ENCODE peak calls at places on chromosome 7, in five cellular contexts. Y, H, P, Q and L are unnamed samples.

GRCh38 chr7:133629696-133630095 is 376.8 kb downstream of the EXOC4 start:
- DNase-seq in Q (no peak), Y (no peak), H (no peak), P (no peak), L (no peak)

GRCh38 chr7:123748171-123748733 is 551 bp downstream of the WASL start:
- DNase-seq in Q (no peak), H (peak; percentile 72), P (no peak), Y (peak; percentile 81), L (no peak)

GRCh38 chr7:80722596-80723141 is 84.2 kb downstream of the CD36 start:
- DNase-seq in P (no peak), Y (no peak), H (no peak), Q (peak; percentile 43), L (peak; percentile 45)

GRCh38 chr7:125651823-125652528 is 722.4 kb upstream of the POT1 start:
- DNase-seq in Q (no peak), P (no peak), H (peak; percentile 6), Y (no peak), L (no peak)

GRCh38 chr7:21580073-21580521 is 37.3 kb downstream of the DNAH11 start:
- DNase-seq in Q (no peak), Y (no peak), P (peak; percentile 23), H (no peak), L (no peak)

GRCh38 chr7:100127866-100128601 is 1.3 kb downstream of the MBLAC1 start:
- DNase-seq in H (no peak), P (no peak), Q (no peak), Y (peak; percentile 60), L (no peak)

GRCh38 chr7:157299613-157300405 is 37.0 kb upstream of the DNAJB6 start:
- DNase-seq in H (peak; percentile 80), Q (no peak), P (no peak), Y (peak; percentile 71), L (no peak)

GRCh38 chr7:50641442-50642405 is 76.5 kb upstream of the DDC start:
- DNase-seq in Y (no peak), H (no peak), P (no peak), Q (no peak), L (peak; percentile 18)

GRCh38 chr7:16697507-16698199 is 51.7 kb downstream of the BZW2 start:
- DNase-seq in P (no peak), Q (no peak), Y (no peak), H (no peak), L (no peak)

GRCh38 chr7:121107923-121108498 is 119.5 kb downstream of the CPED1 start:
- DNase-seq in H (peak; percentile 67), Q (no peak), P (peak; percentile 11), Y (peak; percentile 45), L (peak; percentile 53)

GRCh38 chr7:38844952-38845563 is 63.9 kb downstream of the VPS41 start:
- DNase-seq in H (no peak), Q (no peak), P (no peak), Y (no peak), L (peak; percentile 7)

GRCh38 chr7:66352071-66352470 is 146.9 kb downstream of the TPST1 start:
- DNase-seq in Q (peak; percentile 41), P (no peak), Y (no peak), H (no peak), L (no peak)

GRCh38 chr7:129375221-129375938 is 58.9 kb upstream of the STRIP2 start:
- DNase-seq in Y (no peak), H (no peak), P (no peak), Q (no peak), L (no peak)

GRCh38 chr7:151046603-151047573 is 1.4 kb upstream of the ASIC3 start:
- DNase-seq in H (no peak), P (no peak), Q (no peak), Y (peak; percentile 88), L (no peak)

GRCh38 chr7:33108591-33108930 is 643 bp downstream of the RP9 start:
- DNase-seq in P (no peak), Q (no peak), H (no peak), Y (peak; percentile 42), L (no peak)

GRCh38 chr7:55553087-55553345 is 19.3 kb downstream of the VOPP1 start:
- DNase-seq in H (no peak), Q (no peak), Y (no peak), P (no peak), L (no peak)

GRCh38 chr7:38492010-38492409 is 139.2 kb downstream of the AMPH start:
- DNase-seq in Q (no peak), H (no peak), Y (no peak), P (no peak), L (no peak)

GRCh38 chr7:23712368-23713284 is 2.6 kb downstream of the STK31 start:
- DNase-seq in H (peak; percentile 60), Q (no peak), P (peak; percentile 3), Y (peak; percentile 79), L (peak; percentile 51)

GRCh38 chr7:106166651-106167342 is 54.7 kb upstream of the SYPL1 start:
- DNase-seq in H (peak; percentile 75), Q (no peak), P (no peak), Y (peak; percentile 73), L (peak; percentile 62)

GRCh38 chr7:149831730-149832219 is 6.4 kb upstream of the ZNF862 start:
- DNase-seq in Q (no peak), P (no peak), H (no peak), Y (no peak), L (no peak)

GRCh38 chr7:158411232-158411950 is 176.2 kb downstream of the PTPRN2 start:
- DNase-seq in P (no peak), H (no peak), Q (no peak), Y (no peak), L (no peak)

GRCh38 chr7:89238156-89238555 is 442.6 kb upstream of the TEX47 start:
- DNase-seq in H (no peak), Y (no peak), Q (no peak), P (no peak), L (no peak)

GRCh38 chr7:117043051-117043546 is 89.8 kb downstream of the ST7 start:
- DNase-seq in P (no peak), Q (no peak), H (no peak), Y (no peak), L (no peak)

GRCh38 chr7:99638731-99639130 is 22.0 kb downstream of the ZSCAN25 start:
- DNase-seq in P (no peak), Q (no peak), Y (no peak), H (no peak), L (no peak)

GRCh38 chr7:131522325-131522920 is 34.0 kb downstream of the PODXL start:
- DNase-seq in H (no peak), Q (no peak), P (no peak), Y (no peak), L (no peak)

GRCh38 chr7:50793115-50793946 is 10.6 kb upstream of the GRB10 start:
- DNase-seq in P (no peak), Y (peak; percentile 67), Q (no peak), H (peak; percentile 90), L (no peak)

GRCh38 chr7:1986366-1987083 is 246.2 kb downstream of the MAD1L1 start:
- DNase-seq in Y (no peak), P (no peak), H (no peak), Q (no peak), L (no peak)

DNA sequence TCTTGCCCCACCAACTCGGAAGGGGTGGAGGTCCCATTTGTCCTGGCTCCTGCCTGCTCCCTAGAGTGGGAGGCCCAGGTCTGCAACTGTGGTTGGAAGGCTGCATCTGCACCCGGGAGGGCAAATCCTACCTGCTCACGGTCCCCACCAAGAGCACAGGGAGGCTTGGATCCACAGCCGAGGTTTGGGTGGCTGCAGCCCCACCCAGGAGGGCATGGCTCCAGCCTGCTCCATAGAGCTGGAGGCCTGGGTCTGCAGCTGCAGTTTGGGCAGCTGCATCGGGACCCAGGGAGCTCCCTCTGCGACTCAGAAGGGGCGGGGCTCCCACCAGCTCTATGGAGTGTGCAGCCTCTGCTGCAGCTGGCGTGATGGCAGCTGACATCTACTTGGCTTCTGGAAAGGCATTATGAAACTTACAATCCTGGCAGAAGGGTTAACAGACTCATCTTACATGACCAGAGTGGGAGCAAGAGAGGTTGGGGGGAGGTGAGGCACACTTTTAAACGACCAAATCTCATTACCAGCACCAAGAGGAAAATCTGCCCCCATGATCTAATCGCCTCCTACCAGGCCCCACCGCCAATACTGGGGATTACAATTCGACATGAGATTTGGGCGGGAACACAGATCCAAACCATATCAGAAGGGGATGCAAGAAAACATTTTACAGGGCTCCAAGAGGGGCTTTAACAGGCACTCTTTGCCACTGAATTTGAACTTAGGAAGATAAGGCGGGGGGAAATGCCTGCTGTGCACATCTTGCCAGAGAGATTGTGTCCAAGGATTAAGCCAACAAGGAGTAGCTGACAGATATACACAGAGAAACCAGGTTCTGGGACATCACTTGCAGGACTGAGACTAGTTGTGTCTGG is 8.2 kb upstream of the BLVRA start:
- DNase-seq in P (no peak), Q (no peak), H (peak; percentile 71), Y (no peak), L (no peak)
- H3K4me2 ChIP-seq in P (peak overlapping the region; percentile 44), Q (no peak overlapping the region), H (peak overlapping the region; percentile 53), Y (no peak overlapping the region), L (peak overlapping the region; percentile 93)

GRCh38 chr7:24756545-24756988 is 697 bp downstream of the GSDME start:
- DNase-seq in H (no peak), Q (no peak), Y (no peak), P (no peak), L (no peak)
- TF ChIP-seq GABPA in H (no peak), Q (no peak), Y (no peak), P (no peak), L (no peak)

GRCh38 chr7:105003875-105004510 is 10.0 kb upstream of the KMT2E start:
- DNase-seq in Y (no peak), P (no peak), H (no peak), Q (no peak), L (no peak)
- H3K4me2 ChIP-seq in Y (peak overlapping the region; percentile 68), P (no peak overlapping the region), H (no peak overlapping the region), Q (no peak overlapping the region), L (no peak overlapping the region)

GRCh38 chr7:30849565-30849964 is 62.1 kb upstream of the AQP1 start:
- DNase-seq in Y (no peak), Q (no peak), H (no peak), P (no peak), L (no peak)

GRCh38 chr7:30845426-30846135 is 66.1 kb upstream of the AQP1 start:
- DNase-seq in Q (no peak), P (no peak), H (no peak), Y (no peak), L (no peak)

GRCh38 chr7:30850426-30850825 is 61.2 kb upstream of the AQP1 start:
- DNase-seq in Y (no peak), Q (no peak), H (no peak), P (no peak), L (no peak)

GRCh38 chr7:30846378-30846777 is 65.3 kb upstream of the AQP1 start:
- DNase-seq in Q (no peak), H (no peak), P (no peak), Y (no peak), L (no peak)

DNA sequence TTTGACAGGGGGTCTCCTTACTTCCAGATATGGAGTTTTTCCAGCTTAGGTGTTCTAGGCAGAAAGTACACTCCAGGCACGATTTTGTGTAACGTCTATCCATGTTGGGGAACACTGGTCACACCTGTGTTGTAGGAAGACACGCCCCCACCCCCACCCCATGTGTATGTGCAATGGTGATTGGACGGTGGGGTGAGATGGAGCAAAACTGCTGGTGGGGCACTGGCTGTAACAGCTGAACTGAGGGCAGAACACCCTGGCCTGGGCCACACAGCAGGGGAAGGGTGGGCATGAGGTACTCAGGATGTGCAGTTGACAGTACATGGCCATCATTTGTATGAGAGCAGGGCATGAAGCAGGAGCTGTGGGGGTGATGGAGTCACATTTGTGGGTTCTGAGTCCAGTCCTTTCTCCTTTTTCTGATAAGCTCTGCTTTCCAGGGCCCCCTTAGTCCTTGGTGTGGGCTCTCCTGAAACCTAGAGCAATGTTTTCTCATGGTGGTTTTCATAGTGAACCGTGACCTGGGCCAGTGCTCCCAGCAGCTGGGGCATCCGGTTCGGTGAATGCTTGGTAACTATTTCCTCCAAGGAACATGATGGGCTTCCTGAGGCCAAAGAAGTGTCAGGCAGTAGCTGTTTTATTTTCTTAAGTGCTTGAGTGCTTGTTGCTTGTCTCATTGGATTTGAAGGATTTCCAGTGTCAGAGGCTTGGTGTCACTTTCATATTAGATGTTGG is 63.4 kb upstream of the AQP1 start:
- DNase-seq in P (no peak), Q (no peak), Y (no peak), H (peak; percentile 27), L (no peak)
- TF ChIP-seq GABPA in P (no peak), Q (no peak), Y (no peak), H (no peak), L (no peak)